ENCODE peak calls at places on chromosomes 2 and 18, in seven cellular contexts. E is GM23248, P is fibroblast of lung, B is A549, S is IMR-90, K is endothelial cell of umbilical vein, A is neuronal stem cell. G is an unnamed sample.
A peak's percentile ranks its signal among the peaks of the same experiment; 100 is the strongest.

GRCh38 chr18:24497052-24497754 is 36.8 kb downstream of the HRH4 start:
- DNase-seq in B (no peak), P (peak; percentile 79), S (peak; percentile 65), A (no peak), K (no peak), E (peak; percentile 83), G (peak; percentile 76)

GRCh38 chr2:181738074-181738473 is 57.8 kb upstream of the NEUROD1 start:
- DNase-seq in E (peak; percentile 20), S (peak; percentile 28), K (peak; percentile 28), A (no peak), B (no peak), P (no peak), G (no peak)

GRCh38 chr2:8132371-8132831 is 549.5 kb upstream of the ID2 start:
- DNase-seq in P (peak; percentile 66), B (no peak), K (no peak), S (no peak), E (peak; percentile 18), A (no peak), G (peak; percentile 62)

GRCh38 chr2:182301093-182301492 is 125.7 kb downstream of the PDE1A start:
- DNase-seq in K (peak; percentile 21), B (no peak), P (no peak), S (no peak), E (peak; percentile 14), A (no peak), G (no peak)

GRCh38 chr2:135055182-135055786 is 3.2 kb downstream of the RAB3GAP1 start:
- DNase-seq in A (no peak), E (peak; percentile 87), P (peak; percentile 84), B (no peak), K (peak; percentile 53), S (peak; percentile 81), G (peak; percentile 80)

GRCh38 chr2:218000137-218000536 is 2.7 kb downstream of the TNS1 start:
- DNase-seq in P (peak; percentile 82), A (no peak), B (no peak), K (no peak), S (peak; percentile 91), E (peak; percentile 96), G (peak; percentile 76)

GRCh38 chr2:54454922-54455583 is 1.1 kb upstream of the SPTBN1 start:
- DNase-seq in E (no peak), B (no peak), A (peak; percentile 12), S (no peak), P (no peak), K (peak; percentile 35), G (no peak)

GRCh38 chr2:215410932-215411285 is 25.0 kb downstream of the FN1 start:
- DNase-seq in P (peak; percentile 98), K (peak; percentile 89), S (peak; percentile 98), E (peak; percentile 96), B (peak; percentile 66), A (no peak), G (peak; percentile 97)

GRCh38 chr2:86337235-86338099 is at the start of gene REEP1:
- DNase-seq in A (peak; percentile 33), E (peak; percentile 50), B (peak; percentile 34), S (no peak), P (peak; percentile 13), K (no peak), G (no peak)

GRCh38 chr2:102049756-102050443 is 58.1 kb downstream of the IL1R2 start:
- DNase-seq in K (no peak), P (peak; percentile 16), A (no peak), E (peak; percentile 80), S (no peak), B (no peak), G (no peak)

GRCh38 chr2:111184725-111185495 is 64.2 kb downstream of the BCL2L11 start:
- DNase-seq in B (no peak), K (no peak), P (no peak), S (no peak), A (no peak), E (no peak), G (no peak)

GRCh38 chr2:237475704-237476107 is 11.3 kb upstream of the MLPH start:
- DNase-seq in P (peak; percentile 87), K (peak; percentile 11), B (peak; percentile 65), S (peak; percentile 60), E (peak; percentile 92), A (peak; percentile 21), G (peak; percentile 83)

GRCh38 chr18:48983793-48984437 is 33.1 kb upstream of the SMAD7 start:
- DNase-seq in A (no peak), E (peak; percentile 38), P (no peak), B (no peak), S (peak; percentile 18), K (peak; percentile 57), G (no peak)

GRCh38 chr2:111100765-111101162 is 19.9 kb upstream of the BCL2L11 start:
- DNase-seq in P (no peak), K (no peak), E (no peak), S (no peak), B (no peak), A (no peak), G (no peak)

GRCh38 chr2:226796840-226797288 is 2.8 kb downstream of the IRS1 start:
- DNase-seq in B (no peak), S (peak; percentile 76), A (no peak), E (peak; percentile 79), P (no peak), K (no peak), G (no peak)

GRCh38 chr2:71453404-71454220 is at the start of gene DYSF:
- DNase-seq in A (peak; percentile 59), E (peak; percentile 57), K (no peak), B (no peak), S (peak; percentile 17), P (peak; percentile 48), G (peak; percentile 31)

GRCh38 chr2:205731521-205731965 is 49.2 kb downstream of the NRP2 start:
- DNase-seq in A (no peak), P (peak; percentile 93), S (peak; percentile 98), E (peak; percentile 92), B (no peak), K (no peak), G (peak; percentile 91)

GRCh38 chr2:95271381-95271971 is 2.8 kb upstream of the PROM2 start:
- DNase-seq in B (no peak), A (no peak), P (no peak), K (no peak), S (no peak), E (no peak), G (no peak)

GRCh38 chr2:43230481-43230880 is 4.1 kb upstream of the ZFP36L2 start:
- DNase-seq in A (no peak), S (no peak), B (no peak), P (no peak), K (no peak), E (no peak), G (no peak)

GRCh38 chr18:42087195-42087594 is 132.2 kb downstream of the PIK3C3 start:
- DNase-seq in P (no peak), K (no peak), A (no peak), S (no peak), B (no peak), E (no peak), G (no peak)

GRCh38 chr2:219042157-219042556 is 841 bp upstream of the CFAP65 start:
- DNase-seq in K (no peak), S (no peak), P (no peak), B (no peak), A (no peak), E (no peak), G (no peak)

GRCh38 chr2:228086561-228086960 is 94.9 kb downstream of the SPHKAP start:
- DNase-seq in A (no peak), E (no peak), S (no peak), P (no peak), K (no peak), B (no peak), G (no peak)

GRCh38 chr2:23532311-23533013 is 147.5 kb downstream of the KLHL29 start:
- DNase-seq in A (no peak), E (no peak), P (no peak), B (no peak), K (no peak), S (no peak), G (no peak)

GRCh38 chr2:230418341-230419016 is 2.5 kb downstream of the SP100 start:
- DNase-seq in A (no peak), S (peak; percentile 77), K (peak; percentile 82), P (peak; percentile 83), E (peak; percentile 86), B (no peak), G (peak; percentile 77)

GRCh38 chr2:55926974-55927373 is 3.4 kb upstream of the EFEMP1 start:
- DNase-seq in S (no peak), P (no peak), E (no peak), B (no peak), K (no peak), A (no peak), G (no peak)

GRCh38 chr2:201966691-201967388 is 66.8 kb upstream of the FZD7 start:
- DNase-seq in S (no peak), E (no peak), K (no peak), P (no peak), B (no peak), A (no peak), G (no peak)
- H3K4me2 ChIP-seq in S (no peak overlapping the region), E (no peak overlapping the region), K (no peak overlapping the region), P (no peak overlapping the region), B (no peak overlapping the region), A (no peak overlapping the region), G (no peak overlapping the region)

GRCh38 chr2:50388324-50388723 is 643.6 kb downstream of the NRXN1 start:
- DNase-seq in K (no peak), S (no peak), P (no peak), A (no peak), B (no peak), E (no peak), G (no peak)
- H3K4me2 ChIP-seq in K (no peak overlapping the region), S (no peak overlapping the region), P (no peak overlapping the region), A (no peak overlapping the region), B (no peak overlapping the region), E (no peak overlapping the region), G (no peak overlapping the region)

GRCh38 chr2:124542932-124543640 is 518.0 kb downstream of the CNTNAP5 start:
- DNase-seq in S (no peak), K (no peak), A (no peak), E (no peak), B (no peak), P (no peak), G (no peak)

DNA sequence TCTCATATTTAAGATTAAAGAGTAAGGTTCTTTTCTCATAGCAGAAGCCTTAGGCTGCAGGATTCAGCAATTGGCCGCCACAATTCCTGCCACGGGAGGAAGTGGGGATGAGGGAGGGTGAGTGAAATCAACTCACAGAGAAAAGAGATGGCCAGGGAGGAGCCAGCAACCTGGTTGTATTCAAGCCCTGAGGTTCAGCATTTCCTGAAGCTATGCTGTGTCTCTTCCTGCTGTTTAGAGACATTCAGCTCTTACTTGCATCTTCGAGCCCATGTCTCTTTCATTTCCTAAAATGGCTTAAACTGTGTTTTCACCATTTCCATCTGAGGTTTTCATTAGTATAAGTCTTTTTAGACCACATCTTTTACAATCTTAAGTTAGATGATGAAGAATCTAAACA is 522.6 kb downstream of the CNTNAP5 start:
- DNase-seq in S (no peak), K (no peak), E (no peak), B (no peak), P (no peak), A (no peak), G (no peak)
- H3K4me2 ChIP-seq in S (no peak overlapping the region), K (no peak overlapping the region), E (no peak overlapping the region), B (no peak overlapping the region), P (no peak overlapping the region), A (no peak overlapping the region), G (no peak overlapping the region)

GRCh38 chr2:168176402-168176801 is 71.0 kb downstream of the STK39 start:
- DNase-seq in S (no peak), B (no peak), A (no peak), P (no peak), E (no peak), K (no peak), G (no peak)
- H3K4me2 ChIP-seq in S (no peak overlapping the region), B (no peak overlapping the region), A (no peak overlapping the region), P (no peak overlapping the region), E (no peak overlapping the region), K (no peak overlapping the region), G (no peak overlapping the region)

GRCh38 chr2:145036421-145036901 is 516.5 kb upstream of the ZEB2 start:
- DNase-seq in A (no peak), E (peak; percentile 68), P (peak; percentile 53), S (peak; percentile 13), K (no peak), B (no peak), G (peak; percentile 46)
- H3K4me2 ChIP-seq in A (no peak overlapping the region), E (peak overlapping the region; percentile 80), P (peak overlapping the region; percentile 59), S (peak overlapping the region; percentile 83), K (no peak overlapping the region), B (peak overlapping the region; percentile 94), G (peak overlapping the region; percentile 13)